ENCODE peak calls at places on chromosomes 4 and X, in nine cellular contexts. F is fibroblast of lung, O is pancreas, L is endothelial cell of umbilical vein, P is GM23248, B is SK-N-SH, J is HepG2, V is upper lobe of right lung, M is esophagus squamous epithelium. R is an unnamed sample. For H3K27me3 and H3K36me3, the result is how much of the 10 kb centered on the place peaks cover.

GRCh38 chr4:25030283-25031076 is at the start of gene LGI2:
- DNase-seq in P (peak), O (peak), F (peak), J (no peak), B (peak), L (no peak), V (peak), M (no peak), R (peak)

GRCh38 chr4:133147922-133148689 is 988 bp upstream of the PCDH10 start:
- DNase-seq in F (peak), O (no peak), L (peak), M (no peak), V (peak), P (peak), J (no peak), B (peak), R (peak)

GRCh38 chrX:18886344-18887161 is 97.4 kb downstream of the PHKA2 start:
- DNase-seq in P (peak), M (no peak), L (peak), B (peak), O (peak), V (peak), J (peak), F (peak), R (peak)

GRCh38 chr4:66814277-66814676 is 731.0 kb downstream of the CENPC start:
- DNase-seq in P (no peak), V (no peak), F (no peak), O (no peak), B (no peak), M (no peak), L (no peak), J (no peak), R (no peak)

GRCh38 chr4:123110685-123111084 is 188.3 kb upstream of the NUDT6 start:
- DNase-seq in O (no peak), V (no peak), P (peak), L (no peak), J (no peak), F (no peak), M (no peak), B (no peak), R (no peak)

GRCh38 chrX:109393859-109394258 is 88.0 kb downstream of the GUCY2F start:
- DNase-seq in L (no peak), M (no peak), J (no peak), F (no peak), B (no peak), P (no peak), O (no peak), V (no peak), R (peak)

GRCh38 chrX:56920338-56920997 is 74.9 kb downstream of the SPIN3 start:
- DNase-seq in P (no peak), O (no peak), V (no peak), M (no peak), J (no peak), F (no peak), B (no peak), L (no peak), R (no peak)

GRCh38 chrX:110745288-110745687 is 50.3 kb downstream of the CHRDL1 start:
- DNase-seq in O (no peak), P (no peak), V (no peak), B (no peak), F (no peak), J (no peak), M (no peak), L (no peak), R (no peak)

GRCh38 chr4:71832049-71832448 is 48.2 kb upstream of the GC start:
- DNase-seq in O (no peak), L (no peak), P (no peak), F (no peak), J (no peak), B (no peak), M (no peak), V (no peak), R (no peak)

GRCh38 chr4:6740347-6740746 is 24.4 kb downstream of the BLOC1S4 start:
- DNase-seq in L (no peak), J (no peak), V (peak), F (no peak), M (no peak), P (no peak), B (peak), O (no peak), R (peak)

GRCh38 chrX:66731398-66731797 is 92.5 kb upstream of the EDA2R start:
- DNase-seq in V (no peak), F (peak), B (peak), M (no peak), O (no peak), P (peak), L (peak), J (peak), R (peak)

GRCh38 chrX:19867411-19867732 is 20.0 kb downstream of the SH3KBP1 start:
- DNase-seq in J (no peak), P (peak), M (no peak), L (no peak), F (peak), V (no peak), O (no peak), B (no peak), R (no peak)

GRCh38 chr4:114156371-114156770 is 176.9 kb upstream of the ARSJ start:
- DNase-seq in P (no peak), M (no peak), L (no peak), F (peak), B (no peak), O (no peak), V (no peak), J (no peak), R (no peak)

GRCh38 chr4:182143822-182144620 is 99.2 kb upstream of the TENM3 start:
- DNase-seq in P (peak), M (no peak), B (peak), J (no peak), O (no peak), F (peak), V (peak), L (no peak), R (peak)

GRCh38 chr4:119587796-119588195 is 40.8 kb downstream of the PDE5A start:
- DNase-seq in V (no peak), F (peak), P (no peak), B (no peak), M (no peak), O (no peak), J (no peak), L (no peak), R (no peak)

GRCh38 chr4:145061325-145061920 is 36.6 kb downstream of the ANAPC10 start:
- DNase-seq in B (peak), M (no peak), F (peak), L (peak), J (peak), P (peak), O (no peak), V (no peak), R (no peak)

GRCh38 chrX:66676413-66676812 is 37.5 kb upstream of the EDA2R start:
- DNase-seq in L (peak), F (peak), M (no peak), J (no peak), V (no peak), O (no peak), B (no peak), P (peak), R (no peak)

GRCh38 chr4:126687655-126688358 is 945.0 kb upstream of the INTU start:
- DNase-seq in V (no peak), M (no peak), P (peak), J (no peak), O (no peak), L (no peak), B (no peak), F (peak), R (no peak)

GRCh38 chrX:130788786-130789581 is 114.0 kb downstream of the ENOX2 start:
- DNase-seq in L (no peak), J (no peak), V (no peak), O (no peak), F (no peak), B (no peak), P (no peak), M (no peak), R (no peak)

GRCh38 chr4:146343199-146343598 is 128.9 kb downstream of the REELD1 start:
- DNase-seq in V (no peak), P (no peak), L (peak), J (no peak), O (no peak), B (no peak), M (no peak), F (no peak), R (no peak)

GRCh38 chrX:23732704-23733103 is 10.4 kb downstream of the ACOT9 start:
- DNase-seq in M (no peak), F (no peak), J (no peak), B (no peak), P (no peak), L (no peak), O (no peak), V (no peak), R (no peak)

GRCh38 chr4:38069271-38069760 is 109.1 kb downstream of the PTTG2 start:
- DNase-seq in B (peak), J (no peak), M (no peak), O (peak), P (peak), F (peak), V (no peak), L (peak), R (peak)

GRCh38 chrX:109347618-109348017 is 134.3 kb downstream of the GUCY2F start:
- DNase-seq in L (peak), J (no peak), B (no peak), V (no peak), M (no peak), F (peak), P (peak), O (no peak), R (no peak)

GRCh38 chr4:63553123-63553522 is 856.1 kb downstream of the TECRL start:
- DNase-seq in V (no peak), B (no peak), P (no peak), J (no peak), O (no peak), L (no peak), F (no peak), M (no peak), R (no peak)

GRCh38 chr4:99811850-99812249 is 4.8 kb upstream of the DAPP1 start:
- DNase-seq in B (no peak), V (no peak), O (no peak), P (peak), J (peak), L (peak), F (peak), M (no peak), R (no peak)

GRCh38 chr4:72375050-72375736 is 193.8 kb downstream of the ADAMTS3 start:
- DNase-seq in F (peak), L (no peak), B (no peak), J (no peak), P (peak), O (no peak), V (no peak), M (no peak), R (no peak)

GRCh38 chr4:2091990-2092652 is 33.0 kb downstream of the NAT8L start:
- DNase-seq in P (no peak), B (no peak), O (no peak), F (no peak), V (no peak), L (no peak), J (no peak), M (no peak), R (peak)

GRCh38 chr4:123995939-123996338 is 599.3 kb downstream of the SPRY1 start:
- DNase-seq in B (no peak), V (no peak), O (no peak), M (no peak), L (peak), F (peak), P (peak), J (no peak), R (no peak)

GRCh38 chrX:152154050-152154449 is 15.7 kb upstream of the MAGEA10 start:
- DNase-seq in O (no peak), B (no peak), L (no peak), V (no peak), J (no peak), F (no peak), M (no peak), P (no peak), R (peak)

GRCh38 chr4:112748352-112748900 is 111.5 kb downstream of the LARP7 start:
- DNase-seq in M (no peak), L (no peak), V (no peak), B (no peak), J (no peak), P (no peak), F (no peak), O (no peak), R (no peak)

GRCh38 chrX:150080497-150080896 is 142.2 kb upstream of the EOLA2 start:
- DNase-seq in B (no peak), F (no peak), P (no peak), O (no peak), L (no peak), V (no peak), M (no peak), J (no peak), R (no peak)

GRCh38 chr4:54184581-54184980 is 44.5 kb upstream of the PDGFRA start:
- DNase-seq in L (no peak), V (no peak), P (no peak), J (no peak), M (no peak), B (no peak), O (no peak), F (no peak), R (no peak)

GRCh38 chr4:95956094-95956493 is 116.2 kb downstream of the PDHA2 start:
- DNase-seq in V (no peak), L (no peak), J (no peak), B (no peak), M (no peak), F (no peak), P (no peak), O (no peak), R (no peak)
- H3K27me3 ChIP-seq in V (under half), L (under half), J (under half), B (under half), M (under half), F (under half), P (under half), O (under half), R (under half)

GRCh38 chr4:128289523-128290158 is 2.0 kb upstream of the PGRMC2 start:
- DNase-seq in F (no peak), L (no peak), P (no peak), J (no peak), O (no peak), B (no peak), V (no peak), M (no peak), R (no peak)
- H3K4me3 ChIP-seq in F (no peak), L (no peak), P (peak), J (no peak), O (no peak), B (no peak), V (no peak), M (no peak), R (no peak)

GRCh38 chrX:21955398-21956189 is 15.1 kb downstream of the SMS start:
- DNase-seq in O (no peak), B (no peak), L (no peak), M (no peak), V (no peak), P (peak), F (no peak), J (no peak), R (no peak)

GRCh38 chrX:21959362-21960051 is 19.0 kb downstream of the SMS start:
- DNase-seq in B (no peak), V (no peak), F (no peak), J (no peak), M (no peak), O (no peak), L (no peak), P (no peak), R (no peak)

GRCh38 chrX:21958187-21958586 is 17.7 kb downstream of the SMS start:
- DNase-seq in V (no peak), M (no peak), L (no peak), J (no peak), O (no peak), B (no peak), P (no peak), F (no peak), R (no peak)

GRCh38 chrX:21958888-21959287 is 18.4 kb downstream of the SMS start:
- DNase-seq in J (no peak), V (no peak), M (no peak), F (no peak), L (no peak), P (peak), B (no peak), O (no peak), R (no peak)

DNA sequence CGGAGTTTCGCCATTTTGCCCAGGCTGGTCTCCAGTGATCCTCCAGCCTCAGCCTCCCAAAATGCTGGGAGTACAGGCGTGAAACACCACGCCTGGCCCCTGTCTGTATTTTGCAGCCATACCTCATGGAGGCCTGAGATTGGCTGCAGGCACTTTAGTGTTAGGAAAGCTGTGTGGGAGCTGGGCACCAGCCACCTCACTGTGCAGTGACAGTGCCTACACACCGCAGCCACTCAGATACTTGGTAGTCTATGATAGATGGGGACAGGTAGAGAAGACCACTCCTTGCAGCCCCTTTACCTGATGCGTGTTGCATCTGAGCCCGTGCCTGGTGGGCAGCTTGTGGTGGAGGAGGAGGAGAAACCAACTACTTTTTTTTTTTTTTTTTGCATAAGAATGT is 16.3 kb downstream of the SMS start:
- DNase-seq in F (no peak), J (no peak), L (no peak), V (no peak), B (no peak), M (no peak), O (no peak), P (no peak), R (no peak)
- H3K36me3 ChIP-seq in F (under half), J (under half), L (under half), V (under half), B (under half), M (under half), O (under half), P (under half), R (under half)

DNA sequence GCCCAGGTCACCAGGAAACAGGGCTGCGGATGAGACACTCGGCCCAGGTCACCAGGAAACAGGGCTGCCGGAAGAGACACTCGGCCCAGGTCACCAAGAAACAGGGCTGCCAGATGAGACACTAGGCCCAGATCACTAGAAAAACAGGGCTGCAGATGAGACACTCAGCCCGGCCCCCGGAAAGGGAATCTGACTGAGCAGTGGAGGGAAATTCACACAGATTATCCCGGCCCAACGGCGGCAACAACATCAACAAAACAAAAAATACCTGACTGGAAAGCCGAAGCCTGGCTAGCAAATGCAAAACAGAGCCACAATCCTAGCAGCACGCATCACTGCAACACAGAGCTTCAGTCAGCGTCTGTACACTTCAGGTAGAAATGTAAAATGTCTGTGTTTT is 20.7 kb downstream of the AFAP1 start:
- DNase-seq in V (no peak), J (no peak), M (no peak), L (peak), F (no peak), B (no peak), P (peak), O (no peak), R (no peak)
- H3K27me3 ChIP-seq in V (under half), J (under half), M (under half), L (under half), F (under half), B (under half), P (under half), O (under half), R (under half)

GRCh38 chr4:188214861-188215260 is 75.6 kb downstream of the TRIML1 start:
- DNase-seq in O (no peak), L (no peak), V (no peak), M (no peak), P (no peak), F (no peak), B (no peak), J (peak), R (no peak)

GRCh38 chr4:188220006-188220405 is 80.8 kb downstream of the TRIML1 start:
- DNase-seq in P (no peak), B (no peak), L (no peak), V (no peak), M (no peak), O (no peak), J (no peak), F (no peak), R (no peak)

GRCh38 chr4:188221090-188221489 is 81.8 kb downstream of the TRIML1 start:
- DNase-seq in B (no peak), P (no peak), J (no peak), M (no peak), O (no peak), L (no peak), V (no peak), F (no peak), R (no peak)

DNA sequence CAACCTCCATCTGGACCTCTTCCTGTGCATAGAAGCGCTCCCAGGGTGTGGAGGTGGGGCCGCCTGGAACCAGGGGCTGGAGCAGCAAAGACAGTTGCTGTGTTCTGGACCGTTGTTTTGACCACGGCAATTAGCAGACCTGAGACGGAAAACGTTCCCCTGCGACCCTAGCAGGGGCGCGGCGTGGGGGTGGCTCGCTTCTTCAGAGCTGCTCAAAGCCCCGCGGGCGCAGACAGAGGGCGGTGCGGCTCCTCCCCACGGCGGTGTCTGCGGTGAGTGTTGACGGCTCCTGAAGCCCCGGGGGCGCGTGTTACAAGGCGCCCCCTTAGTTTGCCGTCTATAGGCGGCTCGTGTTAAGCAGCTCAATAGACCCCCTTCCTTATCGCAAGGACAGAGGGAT is 79.2 kb downstream of the TRIML1 start:
- DNase-seq in B (no peak), F (no peak), P (no peak), J (no peak), L (no peak), O (no peak), M (no peak), V (no peak), R (peak)
- H3K4me3 ChIP-seq in B (no peak), F (no peak), P (no peak), J (no peak), L (no peak), O (no peak), M (no peak), V (no peak), R (peak)

DNA sequence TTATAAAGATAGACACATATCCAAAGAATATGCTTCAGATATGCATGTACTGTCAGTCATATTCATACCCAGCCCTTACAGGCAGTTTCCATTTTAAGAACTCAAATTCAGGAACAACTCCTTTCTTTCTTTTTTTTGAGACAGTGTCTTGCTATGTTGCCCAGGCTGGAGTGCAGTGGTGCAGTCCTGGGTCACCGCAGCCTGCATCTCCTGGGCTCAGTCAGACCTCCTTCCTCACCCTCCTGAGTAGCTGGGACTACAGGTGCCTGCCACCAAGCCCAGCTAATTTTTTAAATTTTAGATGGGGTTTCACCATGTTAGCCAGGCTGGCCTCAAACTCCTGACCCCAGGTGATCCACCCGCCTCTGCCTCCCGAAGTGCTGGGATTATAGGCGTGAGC is 34.5 kb downstream of the SNX25 start:
- DNase-seq in V (no peak), B (no peak), J (no peak), L (no peak), F (no peak), M (no peak), P (no peak), O (no peak), R (no peak)
- H3K36me3 ChIP-seq in V (under half), B (under half), J (under half), L (under half), F (under half), M (under half), P (under half), O (under half), R (under half)

GRCh38 chr4:93829531-93830089 is 1.1 kb downstream of the ATOH1 start:
- DNase-seq in L (no peak), B (peak), P (peak), F (no peak), V (no peak), M (no peak), O (no peak), J (no peak), R (peak)

GRCh38 chr4:93828332-93828829 is at the start of gene ATOH1:
- DNase-seq in V (peak), J (no peak), B (peak), F (peak), L (no peak), O (no peak), M (no peak), P (peak), R (peak)

GRCh38 chr4:93825551-93826216 is 2.9 kb upstream of the ATOH1 start:
- DNase-seq in B (no peak), L (no peak), F (no peak), J (no peak), V (no peak), P (no peak), M (no peak), O (no peak), R (no peak)

GRCh38 chr4:93828830-93829530 is 427 bp downstream of the ATOH1 start:
- DNase-seq in P (peak), B (peak), L (no peak), M (no peak), J (no peak), V (no peak), O (no peak), F (peak), R (peak)

GRCh38 chr4:93827272-93827947 is 1.1 kb upstream of the ATOH1 start:
- DNase-seq in P (no peak), L (no peak), J (no peak), F (no peak), M (no peak), B (peak), O (no peak), V (no peak), R (peak)
- H3K27me3 ChIP-seq in P (half or more), L (half or more), J (under half), F (under half), M (under half), B (half or more), O (under half), V (half or more), R (half or more)

GRCh38 chrX:31266172-31267076 is 194.6 kb upstream of the FTHL17 start:
- DNase-seq in L (peak), J (peak), F (peak), O (peak), V (peak), P (peak), B (peak), M (no peak), R (peak)
- H3K4me3 ChIP-seq in L (peak), J (peak), F (peak), O (peak), V (peak), P (peak), B (peak), M (peak), R (peak)

R was measured in H7.